ENCODE peak calls at places on chromosomes 13 and 19, in four cellular contexts. I is Right ventricle myocardium superior; E is activated effector memory CD4-positive, alpha-beta T cell treated with anti-CD3 and anti-CD28 coated beads, Interleukin-2, amount 50 U/mL, for 16 hours; X is stimulated activated CD8-positive, alpha-beta memory T cell treated with anti-CD3 and anti-CD28 coated beads, Interleukin-7, amount 100 ng/mL, for 4 hours. O is an unnamed sample.

GRCh38 chr13:113612626-113613025 is 28.1 kb downstream of the TFDP1 start:
- DNase-seq in I (no peak), E (no peak), X (no peak), O (no peak)

GRCh38 chr19:18274776-18275356 is 614 bp upstream of the IQCN start:
- DNase-seq in I (peak), E (no peak), X (no peak), O (no peak)

GRCh38 chr19:44720945-44721344 is 22.0 kb downstream of the CEACAM16 start:
- DNase-seq in I (no peak), E (no peak), X (no peak), O (no peak)

GRCh38 chr19:55358943-55359908 is 3.8 kb downstream of the GARIN5B start:
- DNase-seq in I (no peak), E (no peak), X (no peak), O (no peak)

GRCh38 chr19:5046339-5047039 is 77.6 kb downstream of the KDM4B start:
- DNase-seq in I (no peak), E (no peak), X (no peak), O (no peak)

GRCh38 chr19:54137913-54138776 is 583 bp downstream of the CNOT3 start:
- DNase-seq in I (no peak), E (peak), X (peak), O (no peak)

GRCh38 chr13:29613101-29613500 is 17.6 kb upstream of the SLC7A1 start:
- DNase-seq in I (no peak), E (no peak), X (no peak), O (no peak)

GRCh38 chr19:51783373-51783772 is 11.6 kb upstream of the FPR3 start:
- DNase-seq in I (no peak), E (no peak), X (no peak), O (no peak)

GRCh38 chr19:18521692-18522123 is at the start of gene ELL:
- DNase-seq in I (no peak), E (no peak), X (no peak), O (no peak)

GRCh38 chr19:29289020-29289419 is 76.1 kb upstream of the UQCRFS1 start:
- DNase-seq in I (no peak), E (peak), X (no peak), O (no peak)

GRCh38 chr13:85974604-85975366 is 175.6 kb upstream of the SLITRK6 start:
- DNase-seq in I (no peak), E (no peak), X (no peak), O (no peak)

GRCh38 chr19:1210227-1210538 is 4.6 kb downstream of the STK11 start:
- DNase-seq in I (no peak), E (no peak), X (no peak), O (no peak)

GRCh38 chr13:79995334-79995733 is 345.6 kb downstream of the SPRY2 start:
- DNase-seq in I (no peak), E (no peak), X (no peak), O (no peak)

GRCh38 chr13:51764184-51765141 is 39.5 kb downstream of the DHRS12 start:
- DNase-seq in I (peak), E (peak), X (peak), O (peak)

GRCh38 chr19:57227461-57227860 is 3.4 kb upstream of the AURKC start:
- DNase-seq in I (no peak), E (no peak), X (no peak), O (no peak)

GRCh38 chr13:21683034-21683733 is 12.3 kb downstream of the FGF9 start:
- DNase-seq in I (no peak), E (no peak), X (no peak), O (no peak)

GRCh38 chr19:2650515-2650914 is 52.0 kb downstream of the GNG7 start:
- DNase-seq in I (peak), E (no peak), X (no peak), O (no peak)

GRCh38 chr13:22800726-22801401 is 379.9 kb upstream of the SGCG start:
- DNase-seq in I (no peak), E (no peak), X (no peak), O (peak)

GRCh38 chr13:102771298-102772041 is 2.1 kb downstream of the TEX30 start:
- DNase-seq in I (no peak), E (no peak), X (no peak), O (no peak)